ENCODE peak calls at places on chromosomes 1 and 21, in four cellular contexts. One of them, this sample, is unnamed.
A peak's percentile ranks its signal among the peaks of the same experiment; 100 is the strongest.

GRCh38 chr1:3066250-3066711 is 2.7 kb upstream of the PRDM16 start:
- DNase-seq in GF-D8: no peak
- DNase-seq in H4: no peak
- DNase-seq in erythroblast: no peak
- DNase-seq in this sample: no peak

GRCh38 chr1:28374297-28374696 is 4.8 kb downstream of the PHACTR4 start:
- DNase-seq in GF-D8: no peak
- DNase-seq in H4: no peak
- DNase-seq in erythroblast: no peak
- DNase-seq in this sample: no peak

GRCh38 chr1:110003747-110004428 is 19.3 kb downstream of the AHCYL1 start:
- DNase-seq in GF-D8: peak; percentile 75
- DNase-seq in H4: peak; percentile 97
- DNase-seq in erythroblast: peak; percentile 20
- DNase-seq in this sample: peak; percentile 92

GRCh38 chr1:204074274-204075115 is 1.6 kb downstream of the SOX13 start:
- DNase-seq in GF-D8: no peak
- DNase-seq in H4: no peak
- DNase-seq in erythroblast: no peak
- DNase-seq in this sample: no peak

GRCh38 chr21:32735524-32735923 is 7.7 kb upstream of the SYNJ1 start:
- DNase-seq in GF-D8: no peak
- DNase-seq in H4: no peak
- DNase-seq in erythroblast: no peak
- DNase-seq in this sample: no peak

GRCh38 chr1:218686258-218686657 is 341.1 kb downstream of the TGFB2 start:
- DNase-seq in GF-D8: no peak
- DNase-seq in H4: peak; percentile 73
- DNase-seq in erythroblast: no peak
- DNase-seq in this sample: no peak

GRCh38 chr1:201077736-201078135 is 34.5 kb downstream of the CACNA1S start:
- DNase-seq in GF-D8: no peak
- DNase-seq in H4: no peak
- DNase-seq in erythroblast: no peak
- DNase-seq in this sample: no peak

GRCh38 chr1:26862781-26863676 is at the start of gene SFN:
- DNase-seq in GF-D8: no peak
- DNase-seq in H4: peak; percentile 72
- DNase-seq in erythroblast: no peak
- DNase-seq in this sample: peak; percentile 50

GRCh38 chr1:12121212-12122000 is 45.4 kb upstream of the TNFRSF1B start:
- DNase-seq in GF-D8: no peak
- DNase-seq in H4: no peak
- DNase-seq in erythroblast: no peak
- DNase-seq in this sample: no peak

GRCh38 chr1:230832466-230832865 is 35.9 kb downstream of the C1orf198 start:
- DNase-seq in GF-D8: no peak
- DNase-seq in H4: no peak
- DNase-seq in erythroblast: no peak
- DNase-seq in this sample: no peak

GRCh38 chr1:150429805-150430204 is 57.4 kb upstream of the TARS2 start:
- DNase-seq in GF-D8: no peak
- DNase-seq in H4: no peak
- DNase-seq in erythroblast: peak; percentile 63
- DNase-seq in this sample: peak; percentile 41

GRCh38 chr1:211210052-211210451 is 49.1 kb upstream of the RCOR3 start:
- DNase-seq in GF-D8: no peak
- DNase-seq in H4: no peak
- DNase-seq in erythroblast: no peak
- DNase-seq in this sample: no peak

GRCh38 chr1:184615301-184615700 is 139.4 kb downstream of the EDEM3 start:
- DNase-seq in GF-D8: no peak
- DNase-seq in H4: no peak
- DNase-seq in erythroblast: no peak
- DNase-seq in this sample: peak; percentile 50

GRCh38 chr1:47507140-47507539 is 69.3 kb downstream of the FOXD2 start:
- DNase-seq in GF-D8: no peak
- DNase-seq in H4: no peak
- DNase-seq in erythroblast: no peak
- DNase-seq in this sample: peak; percentile 10

GRCh38 chr1:241934181-241934815 is 23.3 kb upstream of the BECN2 start:
- DNase-seq in GF-D8: no peak
- DNase-seq in H4: peak; percentile 75
- DNase-seq in erythroblast: no peak
- DNase-seq in this sample: no peak

GRCh38 chr1:47969478-47969877 is 27.7 kb downstream of the TRABD2B start:
- DNase-seq in GF-D8: no peak
- DNase-seq in H4: no peak
- DNase-seq in erythroblast: no peak
- DNase-seq in this sample: no peak

GRCh38 chr1:39787468-39787867 is 1.2 kb downstream of the BMP8B start:
- DNase-seq in GF-D8: no peak
- DNase-seq in H4: no peak
- DNase-seq in erythroblast: no peak
- DNase-seq in this sample: no peak

GRCh38 chr1:228404107-228404720 is 2.4 kb downstream of the TRIM11 start:
- DNase-seq in GF-D8: no peak
- DNase-seq in H4: no peak
- DNase-seq in erythroblast: no peak
- DNase-seq in this sample: peak; percentile 24

GRCh38 chr1:219066631-219067349 is 106.9 kb upstream of the LYPLAL1 start:
- DNase-seq in GF-D8: no peak
- DNase-seq in H4: peak; percentile 86
- DNase-seq in erythroblast: no peak
- DNase-seq in this sample: peak; percentile 4

GRCh38 chr1:225462714-225463574 is 35.1 kb upstream of the LBR start:
- DNase-seq in GF-D8: no peak
- DNase-seq in H4: no peak
- DNase-seq in erythroblast: no peak
- DNase-seq in this sample: no peak

GRCh38 chr1:41936107-41936506 is 17.4 kb upstream of the HIVEP3 start:
- DNase-seq in GF-D8: no peak
- DNase-seq in H4: no peak
- DNase-seq in erythroblast: no peak
- DNase-seq in this sample: no peak

GRCh38 chr1:200242379-200243041 is 167.3 kb downstream of the ZNF281 start:
- DNase-seq in GF-D8: no peak
- DNase-seq in H4: peak; percentile 70
- DNase-seq in erythroblast: no peak
- DNase-seq in this sample: no peak